ENCODE peak calls at places on chromosomes 7 and 10, in six cellular contexts. K, P, L, H, Q and Y are unnamed samples.

GRCh38 chr10:42934351-42934811 is 142.5 kb upstream of the RET start:
- DNase-seq in P (no peak), L (peak), K (no peak), H (no peak), Q (no peak), Y (no peak)

GRCh38 chr7:116316838-116317612 is 106.7 kb downstream of the TES start:
- DNase-seq in Q (no peak), K (peak), H (peak), P (peak), L (peak), Y (peak)

GRCh38 chr7:5248201-5248885 is 34.4 kb upstream of the SLC29A4 start:
- DNase-seq in Q (no peak), P (no peak), K (no peak), H (no peak), L (no peak), Y (no peak)

GRCh38 chr10:99328579-99329237 is 448 bp upstream of the CNNM1 start:
- DNase-seq in H (no peak), P (peak), L (no peak), K (no peak), Q (no peak), Y (peak)

GRCh38 chr7:16791895-16792294 is 12.9 kb downstream of the AGR2 start:
- DNase-seq in Q (no peak), P (no peak), K (no peak), H (no peak), L (no peak), Y (no peak)

GRCh38 chr10:89653410-89653828 is 8.4 kb upstream of the PANK1 start:
- DNase-seq in Q (no peak), L (no peak), H (no peak), P (peak), K (no peak), Y (no peak)

GRCh38 chr10:13382759-13383753 is 35.0 kb upstream of the SEPHS1 start:
- DNase-seq in K (no peak), Q (peak), L (peak), H (no peak), P (peak), Y (no peak)

GRCh38 chr7:29483219-29484104 is 80.2 kb upstream of the PRR15 start:
- DNase-seq in P (no peak), Q (no peak), K (no peak), L (no peak), H (no peak), Y (no peak)

GRCh38 chr10:50512743-50513416 is 110.9 kb downstream of the SGMS1 start:
- DNase-seq in K (no peak), L (no peak), Q (no peak), P (no peak), H (no peak), Y (no peak)

GRCh38 chr7:135282621-135283295 is 49.1 kb downstream of the STRA8 start:
- DNase-seq in Q (no peak), P (peak), L (no peak), K (no peak), H (no peak), Y (no peak)

GRCh38 chr7:116776610-116777289 is 85.6 kb upstream of the CAPZA2 start:
- DNase-seq in L (no peak), H (peak), Q (no peak), K (peak), P (peak), Y (peak)

GRCh38 chr10:116110736-116111135 is 162.3 kb downstream of the GFRA1 start:
- DNase-seq in H (no peak), P (no peak), Q (no peak), K (no peak), L (no peak), Y (no peak)

GRCh38 chr10:59243611-59244195 is 67.3 kb downstream of the PHYHIPL start:
- DNase-seq in H (no peak), K (no peak), Q (no peak), P (no peak), L (no peak), Y (no peak)

GRCh38 chr7:108613147-108613948 is 43.7 kb downstream of the DNAJB9 start:
- DNase-seq in H (no peak), K (no peak), L (no peak), Q (no peak), P (peak), Y (peak)

GRCh38 chr7:74187915-74188675 is 13.9 kb downstream of the EIF4H start:
- DNase-seq in Q (no peak), P (peak), L (no peak), H (no peak), K (no peak), Y (peak)

GRCh38 chr7:104126411-104126841 is 81.4 kb downstream of the ORC5 start:
- DNase-seq in H (no peak), Q (no peak), L (no peak), P (no peak), K (no peak), Y (no peak)

GRCh38 chr7:50594734-50595537 is 29.7 kb upstream of the DDC start:
- DNase-seq in L (no peak), P (no peak), K (no peak), H (no peak), Q (no peak), Y (no peak)

GRCh38 chr7:158973440-158973839 is 117.1 kb downstream of the DYNC2I1 start:
- DNase-seq in H (no peak), P (no peak), K (no peak), Q (no peak), L (no peak), Y (no peak)

GRCh38 chr10:84076047-84076388 is 63.3 kb upstream of the GHITM start:
- DNase-seq in Q (no peak), K (peak), L (no peak), P (peak), H (peak), Y (peak)

GRCh38 chr10:2925631-2926030 is 141.7 kb upstream of the PFKP start:
- DNase-seq in P (no peak), Q (no peak), K (no peak), L (peak), H (peak), Y (no peak)

GRCh38 chr10:27197980-27198645 is 42.5 kb downstream of the ACBD5 start:
- DNase-seq in K (no peak), H (no peak), L (no peak), P (no peak), Q (no peak), Y (no peak)

GRCh38 chr7:127114739-127115265 is 137.9 kb downstream of the GRM8 start:
- DNase-seq in P (peak), L (no peak), Q (no peak), H (no peak), K (no peak), Y (no peak)

GRCh38 chr7:101162551-101163280 is 2.7 kb downstream of the VGF start:
- DNase-seq in H (no peak), K (no peak), L (no peak), P (peak), Q (no peak), Y (peak)

GRCh38 chr10:10699427-10699826 is 318.2 kb upstream of the CELF2 start:
- DNase-seq in P (no peak), K (no peak), Q (no peak), H (no peak), L (no peak), Y (no peak)

GRCh38 chr7:50409856-50410468 is 40.2 kb downstream of the FIGNL1 start:
- DNase-seq in Q (no peak), H (no peak), K (no peak), L (no peak), P (no peak), Y (no peak)

GRCh38 chr7:137421389-137421788 is 77.9 kb upstream of the PTN start:
- DNase-seq in P (no peak), H (no peak), L (no peak), K (no peak), Q (no peak), Y (no peak)

GRCh38 chr10:81843042-81843441 is 32.0 kb upstream of the NRG3 start:
- DNase-seq in Q (no peak), P (no peak), H (no peak), L (no peak), K (no peak), Y (no peak)

GRCh38 chr7:77235280-77235679 is 35.7 kb upstream of the FGL2 start:
- DNase-seq in Q (no peak), P (peak), H (no peak), L (no peak), K (no peak), Y (no peak)

GRCh38 chr7:45457591-45457990 is 116.6 kb upstream of the ADCY1 start:
- DNase-seq in L (no peak), K (no peak), Q (no peak), P (no peak), H (no peak), Y (no peak)

GRCh38 chr10:92691591-92692084 is 1.9 kb downstream of the HHEX start:
- DNase-seq in Q (peak), H (no peak), K (no peak), L (peak), P (no peak), Y (no peak)

GRCh38 chr7:16644624-16644986 is 949 bp downstream of the ANKMY2 start:
- DNase-seq in H (no peak), P (peak), K (no peak), Q (peak), L (peak), Y (peak)

GRCh38 chr7:69182596-69183467 is 415.4 kb upstream of the AUTS2 start:
- DNase-seq in H (no peak), P (no peak), L (no peak), K (no peak), Q (no peak), Y (no peak)

GRCh38 chr10:6493521-6494451 is 86.3 kb downstream of the PRKCQ start:
- DNase-seq in P (peak), H (no peak), K (no peak), L (no peak), Q (no peak), Y (peak)

GRCh38 chr7:132244917-132245480 is 331.3 kb downstream of the PLXNA4 start:
- DNase-seq in P (no peak), H (no peak), K (no peak), Q (no peak), L (no peak), Y (no peak)

GRCh38 chr7:2032876-2033407 is 199.8 kb downstream of the MAD1L1 start:
- DNase-seq in H (no peak), Q (no peak), K (no peak), P (no peak), L (no peak), Y (no peak)

GRCh38 chr10:64733980-64734379 is 1212.8 kb downstream of the REEP3 start:
- DNase-seq in K (no peak), Q (no peak), L (no peak), P (no peak), H (no peak), Y (no peak)

GRCh38 chr7:34430456-34430855 is 227.6 kb upstream of the NPSR1 start:
- DNase-seq in K (peak), H (peak), L (no peak), Q (no peak), P (peak), Y (peak)

GRCh38 chr7:35849158-35849831 is 48.4 kb downstream of the SEPTIN7 start:
- DNase-seq in P (peak), K (no peak), Q (no peak), L (no peak), H (no peak), Y (no peak)

GRCh38 chr7:30911561-30911969 is at the start of gene AQP1:
- DNase-seq in K (no peak), L (peak), Q (no peak), P (no peak), H (no peak), Y (no peak)

GRCh38 chr10:58475322-58476277 is 37.1 kb upstream of the BICC1 start:
- DNase-seq in K (peak), Q (no peak), H (no peak), P (peak), L (no peak), Y (peak)

GRCh38 chr10:91140995-91141549 is 79.4 kb upstream of the PCGF5 start:
- DNase-seq in Q (no peak), K (no peak), H (no peak), P (no peak), L (no peak), Y (no peak)

GRCh38 chr10:91135113-91135512 is 85.3 kb upstream of the PCGF5 start:
- DNase-seq in K (no peak), P (no peak), Q (no peak), H (no peak), L (no peak), Y (no peak)

GRCh38 chr10:91137011-91137643 is 83.3 kb upstream of the PCGF5 start:
- DNase-seq in P (no peak), Q (no peak), H (no peak), K (no peak), L (no peak), Y (no peak)

GRCh38 chr10:91137822-91138221 is 82.6 kb upstream of the PCGF5 start:
- DNase-seq in Q (no peak), L (no peak), P (no peak), K (no peak), H (no peak), Y (no peak)
- TF ChIP-seq CTCF in Q (no peak), L (no peak), P (no peak), K (no peak), H (no peak), Y (no peak)

GRCh38 chr10:71970331-71970730 is 6.1 kb downstream of the CHST3 start:
- DNase-seq in P (peak), H (no peak), K (no peak), Q (peak), L (no peak), Y (no peak)
- TF ChIP-seq CTCF in P (peak), H (peak), K (peak), Q (peak), L (no peak), Y (peak)

DNA sequence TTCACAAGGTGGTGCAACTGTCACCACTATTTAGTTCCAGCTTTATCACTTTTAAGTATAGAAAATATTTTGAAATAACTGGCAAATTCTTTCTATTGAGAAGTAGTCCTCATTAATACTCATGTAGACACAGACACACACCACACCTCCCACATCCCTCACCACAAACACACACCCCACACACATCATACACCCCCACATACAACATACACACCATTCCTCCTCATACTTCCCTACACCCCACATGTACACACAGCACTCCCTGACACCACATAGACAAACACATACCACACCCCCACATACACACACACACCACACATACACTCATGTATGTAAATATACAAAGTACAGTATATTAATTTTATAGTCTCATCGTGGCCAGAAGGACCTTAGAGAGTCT is 178.8 kb downstream of the LRMDA start:
- DNase-seq in K (no peak), L (no peak), P (no peak), H (no peak), Q (no peak), Y (no peak)
- TF ChIP-seq CTCF in K (no peak), L (no peak), P (no peak), H (no peak), Q (no peak), Y (no peak)

DNA sequence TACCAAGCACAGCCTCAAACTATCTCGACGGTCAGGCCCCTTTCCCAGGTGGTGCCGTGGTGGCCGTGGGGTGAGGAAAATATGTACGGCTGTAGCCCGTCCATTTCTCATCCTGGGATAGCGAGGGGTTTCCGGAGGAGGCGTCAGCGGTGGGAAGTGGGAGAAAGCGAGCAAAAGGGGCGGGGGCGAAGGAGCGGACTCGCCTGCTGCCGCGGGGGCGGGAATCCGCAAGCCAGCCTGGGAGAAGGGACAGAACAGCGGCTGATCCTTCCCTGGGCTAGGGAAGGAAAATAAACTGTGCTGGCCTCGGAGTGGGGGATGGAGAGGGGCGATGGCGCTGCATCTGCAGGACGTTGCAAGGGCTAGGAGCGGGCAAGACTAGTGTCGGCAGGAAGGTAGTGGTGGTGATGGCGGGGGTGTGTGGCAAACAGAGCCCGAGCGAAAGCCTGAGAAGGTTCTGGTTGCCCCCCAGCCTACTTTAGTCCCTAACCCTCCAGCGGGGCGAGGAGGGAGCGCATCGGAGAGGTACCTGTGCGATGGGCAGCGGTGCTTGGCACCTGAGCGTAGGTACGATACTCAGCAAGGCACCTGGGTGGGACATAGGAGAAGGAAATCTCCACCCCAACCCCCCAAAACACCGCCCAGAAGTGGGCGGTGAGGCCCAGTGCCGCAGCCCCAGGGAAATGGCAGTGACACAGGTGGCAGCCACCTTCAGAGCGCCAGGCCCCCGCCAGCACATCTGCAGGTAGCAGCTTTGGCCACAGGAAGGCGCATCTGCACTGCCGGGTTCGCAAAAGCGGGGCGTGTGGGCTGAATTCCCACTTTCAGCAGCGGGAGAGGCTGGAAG is 49.9 kb upstream of the STEAP1B start:
- DNase-seq in L (no peak), K (no peak), H (no peak), P (peak), Q (peak), Y (peak)
- TF ChIP-seq CTCF in L (peak), K (peak), H (peak), P (peak), Q (peak), Y (peak)

GRCh38 chr10:119149723-119150122 is 15.8 kb downstream of the SFXN4 start:
- DNase-seq in Q (no peak), K (no peak), P (no peak), H (no peak), L (no peak), Y (no peak)
- TF ChIP-seq CTCF in Q (no peak), K (no peak), P (peak), H (no peak), L (no peak), Y (no peak)

GRCh38 chr7:32891046-32891799 is at the start of gene KBTBD2:
- DNase-seq in K (no peak), H (no peak), P (peak), L (peak), Q (peak), Y (peak)
- TF ChIP-seq CTCF in K (no peak), H (peak), P (peak), L (no peak), Q (no peak), Y (no peak)

GRCh38 chr10:103284170-103284569 is 7.2 kb downstream of the INA start:
- DNase-seq in K (peak), H (no peak), Q (no peak), L (no peak), P (peak), Y (peak)
- TF ChIP-seq CTCF in K (no peak), H (no peak), Q (no peak), L (no peak), P (no peak), Y (no peak)

DNA sequence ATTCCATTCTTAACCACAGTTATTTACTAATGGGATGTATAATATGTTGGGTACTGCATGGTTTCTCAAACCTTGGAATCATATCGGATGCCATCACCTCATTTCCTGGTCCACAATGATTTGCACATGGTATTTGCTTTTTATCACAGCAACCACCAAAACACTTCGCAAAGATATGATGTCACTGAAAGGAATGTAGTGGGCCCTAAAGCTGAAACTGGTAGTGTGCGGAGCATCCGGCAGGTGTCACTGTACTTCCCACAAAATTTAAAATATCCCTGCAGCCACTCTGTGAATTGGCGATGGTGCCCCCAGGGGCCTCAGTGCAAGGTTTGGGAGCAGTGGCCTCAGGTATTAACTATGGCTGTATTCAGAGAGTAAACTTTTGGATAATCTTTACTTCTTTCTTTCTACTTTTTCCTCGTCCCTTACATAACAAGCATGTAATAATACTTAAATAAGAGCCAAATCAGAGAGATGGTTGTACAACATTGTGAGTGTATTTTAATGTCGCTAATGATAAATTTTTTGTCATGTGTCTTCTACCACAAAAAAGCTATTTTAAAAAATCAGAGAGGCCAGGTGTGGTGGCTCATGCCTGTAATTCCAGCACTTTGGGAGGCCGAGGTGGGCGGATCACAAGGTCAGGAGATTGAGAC is 66.2 kb downstream of the FAM241B start:
- DNase-seq in Q (no peak), L (no peak), P (peak), H (peak), K (peak), Y (peak)
- TF ChIP-seq CTCF in Q (peak), L (peak), P (peak), H (peak), K (peak), Y (peak)

DNA sequence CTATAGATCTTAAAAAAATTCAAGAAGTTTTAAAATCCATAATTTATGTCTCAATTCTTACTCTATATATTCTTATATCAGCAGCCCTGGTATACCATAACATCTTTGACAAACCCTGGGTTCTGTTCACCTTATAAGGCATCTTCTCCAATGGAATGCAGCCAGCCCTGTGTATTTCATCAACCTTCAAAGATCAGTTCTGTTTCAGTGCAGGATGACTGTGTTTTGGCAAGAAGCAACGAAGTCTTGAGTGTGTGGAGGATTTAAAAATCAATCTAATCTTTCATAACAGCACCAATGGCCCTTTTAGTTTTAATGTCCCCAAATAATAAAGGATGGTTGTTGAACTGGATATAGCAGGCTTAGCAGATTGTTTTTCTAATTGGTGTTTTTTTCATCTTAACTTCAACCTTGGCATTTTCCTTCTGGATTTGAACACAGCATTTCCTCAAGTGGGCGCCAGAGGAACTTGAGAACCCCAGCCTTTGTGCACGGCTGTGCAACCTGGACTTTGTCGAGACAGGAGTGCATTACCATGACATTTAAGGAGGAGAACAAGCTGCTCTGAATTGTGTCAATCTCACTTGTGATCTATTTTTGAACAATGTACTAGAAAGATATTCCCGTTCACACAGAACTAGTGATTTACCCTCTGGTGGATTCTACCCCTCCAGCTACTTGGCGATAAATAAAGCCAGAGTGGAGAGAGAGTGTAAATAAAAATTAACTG is 313.3 kb upstream of the AKR1E2 start:
- DNase-seq in P (peak), K (no peak), H (no peak), L (no peak), Q (no peak), Y (peak)
- TF ChIP-seq CTCF in P (peak), K (peak), H (peak), L (peak), Q (peak), Y (peak)

GRCh38 chr7:157224627-157225026 is 85.9 kb downstream of the UBE3C start:
- DNase-seq in L (no peak), P (no peak), Q (no peak), H (no peak), K (no peak), Y (no peak)
- TF ChIP-seq CTCF in L (no peak), P (peak), Q (no peak), H (no peak), K (no peak), Y (no peak)